ENCODE peak calls at places on chromosomes 4 and X, in four cellular contexts. One of them, this sample, is unnamed.

GRCh38 chr4:189409158-189409557 is 531.5 kb upstream of the FRG1 start:
- DNase-seq in psoas muscle: no peak
- DNase-seq in lung microvascular endothelial cell: no peak
- DNase-seq in mucosa of descending colon: no peak
- DNase-seq in this sample: no peak

GRCh38 chr4:60296381-60296780 is 903.7 kb upstream of the ADGRL3 start:
- DNase-seq in lung microvascular endothelial cell: no peak
- DNase-seq in mucosa of descending colon: no peak
- DNase-seq in psoas muscle: no peak
- DNase-seq in this sample: no peak

GRCh38 chr4:105965183-105965800 is 70.0 kb downstream of the NPNT start:
- DNase-seq in lung microvascular endothelial cell: no peak
- DNase-seq in psoas muscle: no peak
- DNase-seq in mucosa of descending colon: no peak
- DNase-seq in this sample: no peak

GRCh38 chr4:130422255-130422654 is 1326.3 kb downstream of the C4orf33 start:
- DNase-seq in psoas muscle: no peak
- DNase-seq in lung microvascular endothelial cell: no peak
- DNase-seq in mucosa of descending colon: no peak
- DNase-seq in this sample: no peak

GRCh38 chr4:105462610-105463009 is 11.3 kb downstream of the PPA2 start:
- DNase-seq in lung microvascular endothelial cell: no peak
- DNase-seq in mucosa of descending colon: no peak
- DNase-seq in psoas muscle: no peak
- DNase-seq in this sample: no peak

GRCh38 chrX:151901821-151902220 is 10.9 kb upstream of the MAGEA4 start:
- DNase-seq in mucosa of descending colon: no peak
- DNase-seq in lung microvascular endothelial cell: no peak
- DNase-seq in psoas muscle: no peak
- DNase-seq in this sample: no peak

GRCh38 chr4:129561886-129562285 is 465.9 kb downstream of the C4orf33 start:
- DNase-seq in mucosa of descending colon: no peak
- DNase-seq in lung microvascular endothelial cell: peak; percentile 87
- DNase-seq in psoas muscle: no peak
- DNase-seq in this sample: peak; percentile 75

GRCh38 chr4:151152033-151152432 is 52.6 kb downstream of the RPS3A start:
- DNase-seq in psoas muscle: no peak
- DNase-seq in mucosa of descending colon: no peak
- DNase-seq in lung microvascular endothelial cell: peak; percentile 48
- DNase-seq in this sample: no peak

GRCh38 chr4:107780665-107781064 is 44.1 kb upstream of the SGMS2 start:
- DNase-seq in lung microvascular endothelial cell: no peak
- DNase-seq in psoas muscle: no peak
- DNase-seq in mucosa of descending colon: no peak
- DNase-seq in this sample: no peak

GRCh38 chrX:42241421-42241820 is 318.1 kb upstream of the CASK start:
- DNase-seq in mucosa of descending colon: no peak
- DNase-seq in lung microvascular endothelial cell: no peak
- DNase-seq in psoas muscle: no peak
- DNase-seq in this sample: no peak

GRCh38 chrX:134604701-134605271 is 53.5 kb downstream of the PLAC1 start:
- DNase-seq in psoas muscle: no peak
- DNase-seq in lung microvascular endothelial cell: peak; percentile 14
- DNase-seq in mucosa of descending colon: no peak
- DNase-seq in this sample: peak; percentile 17

GRCh38 chr4:6470502-6471302 is 1.7 kb downstream of the PPP2R2C start:
- DNase-seq in mucosa of descending colon: no peak
- DNase-seq in lung microvascular endothelial cell: peak; percentile 23
- DNase-seq in psoas muscle: peak; percentile 61
- DNase-seq in this sample: peak; percentile 12

GRCh38 chr4:25759101-25759500 is 103.5 kb downstream of the SLC34A2 start:
- DNase-seq in psoas muscle: no peak
- DNase-seq in lung microvascular endothelial cell: no peak
- DNase-seq in mucosa of descending colon: no peak
- DNase-seq in this sample: no peak

GRCh38 chr4:82517043-82517442 is 44.7 kb downstream of the TMEM150C start:
- DNase-seq in psoas muscle: no peak
- DNase-seq in mucosa of descending colon: no peak
- DNase-seq in lung microvascular endothelial cell: peak; percentile 57
- DNase-seq in this sample: peak; percentile 83

GRCh38 chrX:38672646-38673045 is 111.3 kb downstream of the TSPAN7 start:
- DNase-seq in mucosa of descending colon: no peak
- DNase-seq in psoas muscle: no peak
- DNase-seq in lung microvascular endothelial cell: no peak
- DNase-seq in this sample: no peak

GRCh38 chr4:139214039-139214534 is 37.1 kb upstream of the ELF2 start:
- DNase-seq in lung microvascular endothelial cell: no peak
- DNase-seq in mucosa of descending colon: peak; percentile 28
- DNase-seq in psoas muscle: peak; percentile 22
- DNase-seq in this sample: no peak

GRCh38 chr4:157052429-157053040 is 23.4 kb upstream of the GLRB start:
- DNase-seq in mucosa of descending colon: no peak
- DNase-seq in psoas muscle: no peak
- DNase-seq in lung microvascular endothelial cell: no peak
- DNase-seq in this sample: no peak

GRCh38 chr4:39514888-39515401 is 12.3 kb downstream of the UGDH start:
- DNase-seq in mucosa of descending colon: peak; percentile 65
- DNase-seq in psoas muscle: no peak
- DNase-seq in lung microvascular endothelial cell: no peak
- DNase-seq in this sample: no peak

GRCh38 chrX:83019258-83019657 is 488.8 kb upstream of the POU3F4 start:
- DNase-seq in psoas muscle: no peak
- DNase-seq in lung microvascular endothelial cell: no peak
- DNase-seq in mucosa of descending colon: no peak
- DNase-seq in this sample: no peak

GRCh38 chrX:18422325-18422724 is 3.1 kb upstream of the CDKL5 start:
- DNase-seq in mucosa of descending colon: no peak
- DNase-seq in lung microvascular endothelial cell: peak; percentile 57
- DNase-seq in psoas muscle: no peak
- DNase-seq in this sample: no peak

GRCh38 chrX:153727108-153727931 is 2.7 kb downstream of the ABCD1 start:
- DNase-seq in lung microvascular endothelial cell: peak; percentile 30
- DNase-seq in psoas muscle: peak; percentile 67
- DNase-seq in mucosa of descending colon: peak; percentile 72
- DNase-seq in this sample: peak; percentile 28

GRCh38 chrX:2928583-2929434 is at the start of gene ARSD:
- DNase-seq in lung microvascular endothelial cell: peak; percentile 92
- DNase-seq in psoas muscle: peak; percentile 88
- DNase-seq in mucosa of descending colon: peak; percentile 92
- DNase-seq in this sample: peak; percentile 79

GRCh38 chrX:134715930-134716619 is 57.8 kb upstream of the PLAC1 start:
- DNase-seq in mucosa of descending colon: no peak
- DNase-seq in lung microvascular endothelial cell: peak; percentile 36
- DNase-seq in psoas muscle: no peak
- DNase-seq in this sample: peak; percentile 75

GRCh38 chr4:142883433-142883832 is 37.3 kb upstream of the INPP4B start:
- DNase-seq in lung microvascular endothelial cell: no peak
- DNase-seq in psoas muscle: no peak
- DNase-seq in mucosa of descending colon: no peak
- DNase-seq in this sample: peak; percentile 12

GRCh38 chr4:72567821-72568620 is 1.0 kb downstream of the ADAMTS3 start:
- DNase-seq in psoas muscle: peak; percentile 73
- DNase-seq in mucosa of descending colon: peak; percentile 38
- DNase-seq in lung microvascular endothelial cell: peak; percentile 40
- DNase-seq in this sample: peak; percentile 54

GRCh38 chr4:75370582-75370981 is 143.6 kb downstream of the RCHY1 start:
- DNase-seq in mucosa of descending colon: no peak
- DNase-seq in psoas muscle: no peak
- DNase-seq in lung microvascular endothelial cell: no peak
- DNase-seq in this sample: no peak

GRCh38 chr4:31662951-31663350 is 942.8 kb downstream of the PCDH7 start:
- DNase-seq in psoas muscle: no peak
- DNase-seq in mucosa of descending colon: no peak
- DNase-seq in lung microvascular endothelial cell: no peak
- DNase-seq in this sample: no peak

GRCh38 chrX:133670394-133670793 is 255.1 kb upstream of the GPC4 start:
- DNase-seq in psoas muscle: no peak
- DNase-seq in lung microvascular endothelial cell: peak; percentile 16
- DNase-seq in mucosa of descending colon: no peak
- DNase-seq in this sample: peak; percentile 13

GRCh38 chrX:134969726-134970125 is 21.1 kb upstream of the SMIM10 start:
- DNase-seq in psoas muscle: no peak
- DNase-seq in mucosa of descending colon: no peak
- DNase-seq in lung microvascular endothelial cell: no peak
- DNase-seq in this sample: no peak

GRCh38 chr4:176044589-176044951 is 21.1 kb upstream of the WDR17 start:
- DNase-seq in psoas muscle: no peak
- DNase-seq in mucosa of descending colon: no peak
- DNase-seq in lung microvascular endothelial cell: no peak
- DNase-seq in this sample: no peak

GRCh38 chr4:7173821-7174220 is 18.5 kb upstream of the SORCS2 start:
- DNase-seq in mucosa of descending colon: no peak
- DNase-seq in psoas muscle: no peak
- DNase-seq in lung microvascular endothelial cell: no peak
- DNase-seq in this sample: no peak

GRCh38 chr4:1767058-1767769 is 25.9 kb upstream of the FGFR3 start:
- DNase-seq in lung microvascular endothelial cell: no peak
- DNase-seq in mucosa of descending colon: no peak
- DNase-seq in psoas muscle: no peak
- DNase-seq in this sample: no peak

GRCh38 chr4:12126476-12126875 is 697.8 kb upstream of the HS3ST1 start:
- DNase-seq in psoas muscle: no peak
- DNase-seq in lung microvascular endothelial cell: no peak
- DNase-seq in mucosa of descending colon: no peak
- DNase-seq in this sample: peak; percentile 43

GRCh38 chr4:151582098-151582497 is 173.1 kb downstream of the FHIP1A start:
- DNase-seq in psoas muscle: no peak
- DNase-seq in lung microvascular endothelial cell: no peak
- DNase-seq in mucosa of descending colon: no peak
- DNase-seq in this sample: no peak

GRCh38 chrX:36434521-36434920 is 515.0 kb downstream of the CFAP47 start:
- DNase-seq in lung microvascular endothelial cell: no peak
- DNase-seq in psoas muscle: no peak
- DNase-seq in mucosa of descending colon: no peak
- DNase-seq in this sample: no peak

GRCh38 chr4:47213971-47214370 is 182.6 kb downstream of the GABRB1 start:
- DNase-seq in psoas muscle: no peak
- DNase-seq in lung microvascular endothelial cell: peak; percentile 40
- DNase-seq in mucosa of descending colon: no peak
- DNase-seq in this sample: no peak